ENCODE peak calls at places on chromosomes 11 and 22, in four cellular contexts. Z is amniotic epithelial cell, F is mucosa of gallbladder, J is anterior cingulate cortex. P is an unnamed sample.

GRCh38 chr11:65434057-65434666 is 11.6 kb downstream of the NEAT1 start:
- DNase-seq in Z (peak; percentile 50), F (no peak), J (no peak), P (peak; percentile 44)

GRCh38 chr22:25193130-25193529 is 6.5 kb upstream of the CRYBB3 start:
- DNase-seq in Z (no peak), F (no peak), J (no peak), P (no peak)

GRCh38 chr22:42928969-42929837 is 72.1 kb upstream of the ARFGAP3 start:
- DNase-seq in Z (peak; percentile 67), F (no peak), J (no peak), P (peak; percentile 67)

GRCh38 chr22:41844513-41844912 is 11.6 kb downstream of the SREBF2 start:
- DNase-seq in Z (no peak), F (peak; percentile 34), J (no peak), P (no peak)

GRCh38 chr11:134164490-134165370 is 59.0 kb downstream of the NCAPD3 start:
- DNase-seq in Z (no peak), F (no peak), J (no peak), P (no peak)

GRCh38 chr11:57251491-57252104 is 14.5 kb upstream of the APLNR start:
- DNase-seq in Z (peak; percentile 41), F (no peak), J (no peak), P (no peak)

GRCh38 chr11:45922425-45923082 is at the start of gene LARGE2:
- DNase-seq in Z (no peak), F (no peak), J (no peak), P (no peak)

GRCh38 chr11:72786305-72787261 is 7.3 kb downstream of the STARD10 start:
- DNase-seq in Z (no peak), F (peak; percentile 79), J (no peak), P (no peak)

GRCh38 chr11:20015529-20016427 is 144.5 kb downstream of the DBX1 start:
- DNase-seq in Z (no peak), F (no peak), J (no peak), P (no peak)

GRCh38 chr11:62880803-62881578 is at the start of gene SLC3A2:
- DNase-seq in Z (peak; percentile 81), F (peak; percentile 90), J (peak; percentile 88), P (peak; percentile 91)

GRCh38 chr11:100640646-100641045 is 46.4 kb upstream of the ARHGAP42 start:
- DNase-seq in Z (no peak), F (no peak), J (no peak), P (no peak)

GRCh38 chr11:48051217-48051848 is 71.0 kb downstream of the PTPRJ start:
- DNase-seq in Z (peak; percentile 32), F (no peak), J (no peak), P (no peak)

GRCh38 chr22:29782061-29782845 is 15.1 kb downstream of the UQCR10 start:
- DNase-seq in Z (no peak), F (peak; percentile 89), J (peak; percentile 5), P (peak; percentile 93)

GRCh38 chr22:46072030-46072881 is 78.1 kb upstream of the PPARA start:
- DNase-seq in Z (peak; percentile 44), F (peak; percentile 68), J (no peak), P (peak; percentile 88)

GRCh38 chr11:116073854-116074837 is 569.9 kb upstream of the CADM1 start:
- DNase-seq in Z (no peak), F (peak; percentile 11), J (peak; percentile 30), P (no peak)

GRCh38 chr11:79088967-79089366 is 351.9 kb downstream of the TENM4 start:
- DNase-seq in Z (no peak), F (no peak), J (no peak), P (no peak)

GRCh38 chr11:44590769-44591168 is 25.3 kb downstream of the CD82 start:
- DNase-seq in Z (no peak), F (no peak), J (no peak), P (no peak)

GRCh38 chr22:24230911-24231656 is 13.8 kb downstream of the GGT5 start:
- DNase-seq in Z (no peak), F (peak; percentile 19), J (no peak), P (peak; percentile 61)

GRCh38 chr22:37018815-37019308 is 385 bp downstream of the TST start:
- DNase-seq in Z (peak; percentile 71), F (no peak), J (no peak), P (peak; percentile 64)

GRCh38 chr22:44522526-44523170 is 24.6 kb upstream of the RTL6 start:
- DNase-seq in Z (no peak), F (no peak), J (no peak), P (peak; percentile 45)

GRCh38 chr11:18522388-18522787 is 4.4 kb downstream of the TSG101 start:
- DNase-seq in Z (peak; percentile 26), F (no peak), J (no peak), P (no peak)

GRCh38 chr22:30609260-30610185 is 2.5 kb downstream of the TCN2 start:
- DNase-seq in Z (peak; percentile 86), F (peak; percentile 52), J (no peak), P (no peak)

GRCh38 chr11:134052395-134052987 is 16.4 kb upstream of the JAM3 start:
- DNase-seq in Z (peak; percentile 43), F (no peak), J (no peak), P (no peak)

GRCh38 chr11:64858467-64859401 is 14.3 kb upstream of the CDC42BPG start:
- DNase-seq in Z (no peak), F (no peak), J (no peak), P (no peak)

GRCh38 chr11:20544536-20545237 is 54.7 kb upstream of the SLC6A5 start:
- DNase-seq in Z (no peak), F (no peak), J (no peak), P (no peak)

GRCh38 chr11:33723238-33723881 is 12.9 kb downstream of the CD59 start:
- DNase-seq in Z (peak; percentile 93), F (no peak), J (no peak), P (no peak)

GRCh38 chr11:12508151-12508740 is 130.9 kb downstream of the PARVA start:
- DNase-seq in Z (peak; percentile 76), F (peak; percentile 33), J (no peak), P (no peak)

GRCh38 chr11:75369846-75370245 is 18.4 kb upstream of the ARRB1 start:
- DNase-seq in Z (no peak), F (no peak), J (no peak), P (no peak)

GRCh38 chr22:43289551-43289963 is 53.6 kb downstream of the SCUBE1 start:
- DNase-seq in Z (no peak), F (no peak), J (no peak), P (no peak)

GRCh38 chr22:48722661-48723060 is 1105.0 kb downstream of the BRD1 start:
- DNase-seq in Z (no peak), F (no peak), J (no peak), P (no peak)

GRCh38 chr11:47494996-47495855 is 46.3 kb upstream of the RAPSN start:
- DNase-seq in Z (peak; percentile 72), F (no peak), J (no peak), P (no peak)

P was measured in left lobe of liver.